ENCODE peak calls at places on chromosome 15, in nine cellular contexts. R is choroid plexus epithelial cell, B is foreskin fibroblast, H is heart right ventricle, U is GM20000, W is neural progenitor cell, D is mucosa of descending colon, E is A549, I is neural crest cell. V is an unnamed sample.

GRCh38 chr15:48132874-48133273 is 12.1 kb downstream of the SLC24A5 start:
- DNase-seq in R (no peak), B (no peak), H (no peak), U (no peak), W (no peak), D (no peak), E (no peak), I (no peak), V (no peak)

GRCh38 chr15:73873889-73874511 is 636 bp downstream of the TBC1D21 start:
- DNase-seq in R (peak), B (peak), H (no peak), U (peak), W (peak), D (peak), E (peak), I (peak), V (peak)

GRCh38 chr15:45604321-45604720 is 17.1 kb downstream of the BLOC1S6 start:
- DNase-seq in R (no peak), B (no peak), H (no peak), U (no peak), W (no peak), D (no peak), E (no peak), I (no peak), V (no peak)

GRCh38 chr15:74414081-74414580 is 19.6 kb downstream of the SEMA7A start:
- DNase-seq in R (no peak), B (no peak), H (no peak), U (no peak), W (no peak), D (no peak), E (no peak), I (no peak), V (no peak)

GRCh38 chr15:74040115-74040850 is 42.1 kb downstream of the GOLGA6A start:
- DNase-seq in R (peak), B (peak), H (peak), U (no peak), W (peak), D (peak), E (peak), I (no peak), V (no peak)

GRCh38 chr15:57028176-57028575 is 109.7 kb downstream of the TCF12 start:
- DNase-seq in R (no peak), B (no peak), H (no peak), U (no peak), W (no peak), D (no peak), E (no peak), I (no peak), V (no peak)

GRCh38 chr15:76012021-76012551 is at the start of gene NRG4:
- DNase-seq in R (peak), B (peak), H (no peak), U (no peak), W (no peak), D (peak), E (peak), I (no peak), V (no peak)

GRCh38 chr15:100852630-100853029 is 27.0 kb upstream of the ALDH1A3 start:
- DNase-seq in R (no peak), B (no peak), H (no peak), U (no peak), W (no peak), D (no peak), E (no peak), I (no peak), V (no peak)

GRCh38 chr15:65184305-65184943 is 718 bp downstream of the CLPX start:
- DNase-seq in R (peak), B (peak), H (peak), U (peak), W (peak), D (peak), E (peak), I (peak), V (no peak)

GRCh38 chr15:90379263-90379662 is 8.8 kb upstream of the IQGAP1 start:
- DNase-seq in R (no peak), B (no peak), H (no peak), U (no peak), W (no peak), D (no peak), E (no peak), I (no peak), V (no peak)

GRCh38 chr15:88580532-88580931 is 34.1 kb upstream of the DET1 start:
- DNase-seq in R (no peak), B (no peak), H (no peak), U (no peak), W (no peak), D (no peak), E (no peak), I (no peak), V (no peak)

GRCh38 chr15:82585072-82585471 is 44.8 kb upstream of the RPS17 start:
- DNase-seq in R (peak), B (peak), H (no peak), U (no peak), W (no peak), D (no peak), E (no peak), I (no peak), V (no peak)

GRCh38 chr15:96463376-96463775 is 132.9 kb downstream of the NR2F2 start:
- DNase-seq in R (no peak), B (no peak), H (no peak), U (no peak), W (no peak), D (no peak), E (no peak), I (no peak), V (no peak)

GRCh38 chr15:79035111-79035601 is 55.4 kb downstream of the RASGRF1 start:
- DNase-seq in R (peak), B (peak), H (no peak), U (peak), W (peak), D (no peak), E (no peak), I (no peak), V (no peak)

GRCh38 chr15:74402873-74403589 is 30.7 kb downstream of the SEMA7A start:
- DNase-seq in R (no peak), B (no peak), H (peak), U (peak), W (no peak), D (peak), E (no peak), I (no peak), V (no peak)

GRCh38 chr15:96064351-96064756 is 266.1 kb upstream of the NR2F2 start:
- DNase-seq in R (peak), B (peak), H (no peak), U (no peak), W (no peak), D (no peak), E (peak), I (no peak), V (peak)

GRCh38 chr15:64024172-64025050 is 21.9 kb downstream of the DAPK2 start:
- DNase-seq in R (peak), B (peak), H (no peak), U (no peak), W (no peak), D (no peak), E (peak), I (no peak), V (no peak)

GRCh38 chr15:66661432-66662096 is 40.5 kb upstream of the SMAD6 start:
- DNase-seq in R (no peak), B (no peak), H (peak), U (no peak), W (no peak), D (no peak), E (no peak), I (no peak), V (no peak)

GRCh38 chr15:59539799-59540198 is 71.8 kb upstream of the GCNT3 start:
- DNase-seq in R (peak), B (peak), H (no peak), U (no peak), W (no peak), D (peak), E (peak), I (no peak), V (no peak)

GRCh38 chr15:64461577-64462162 is 1.3 kb downstream of the ZNF609 start:
- DNase-seq in R (peak), B (peak), H (peak), U (peak), W (peak), D (peak), E (peak), I (peak), V (no peak)

GRCh38 chr15:75349851-75350588 is 3.2 kb downstream of the NEIL1 start:
- DNase-seq in R (no peak), B (no peak), H (no peak), U (peak), W (no peak), D (peak), E (no peak), I (no peak), V (no peak)

GRCh38 chr15:85452436-85452835 is 72.0 kb downstream of the AKAP13 start:
- DNase-seq in R (no peak), B (no peak), H (no peak), U (no peak), W (no peak), D (no peak), E (no peak), I (no peak), V (no peak)

GRCh38 chr15:57031605-57032004 is 113.2 kb downstream of the TCF12 start:
- DNase-seq in R (peak), B (peak), H (peak), U (peak), W (no peak), D (peak), E (peak), I (no peak), V (peak)

GRCh38 chr15:54850101-54850500 is 346.6 kb downstream of the RSL24D1 start:
- DNase-seq in R (no peak), B (no peak), H (no peak), U (no peak), W (no peak), D (no peak), E (no peak), I (no peak), V (no peak)

GRCh38 chr15:79015416-79015815 is 70.6 kb upstream of the CTSH start:
- DNase-seq in R (no peak), B (no peak), H (no peak), U (no peak), W (no peak), D (no peak), E (no peak), I (no peak), V (no peak)

GRCh38 chr15:91471410-91471993 is 371.4 kb downstream of the SV2B start:
- DNase-seq in R (no peak), B (no peak), H (no peak), U (no peak), W (no peak), D (no peak), E (no peak), I (no peak), V (no peak)

GRCh38 chr15:65207280-65207679 is 4.0 kb downstream of the CILP start:
- DNase-seq in R (no peak), B (no peak), H (no peak), U (no peak), W (no peak), D (no peak), E (no peak), I (no peak), V (no peak)

GRCh38 chr15:67120839-67121540 is 55.6 kb downstream of the SMAD3 start:
- DNase-seq in R (peak), B (peak), H (peak), U (peak), W (no peak), D (peak), E (peak), I (no peak), V (no peak)

GRCh38 chr15:80367094-80367493 is 37.1 kb upstream of the ARNT2 start:
- DNase-seq in R (peak), B (peak), H (no peak), U (no peak), W (peak), D (peak), E (peak), I (peak), V (no peak)

GRCh38 chr15:45642203-45642932 is 7.5 kb downstream of the SQOR start:
- DNase-seq in R (peak), B (peak), H (no peak), U (no peak), W (no peak), D (no peak), E (no peak), I (no peak), V (no peak)

GRCh38 chr15:45169608-45170480 is 17.9 kb downstream of the SHF start:
- DNase-seq in R (no peak), B (no peak), H (no peak), U (no peak), W (no peak), D (no peak), E (no peak), I (no peak), V (no peak)

GRCh38 chr15:72782993-72783562 is 480 bp downstream of the ADPGK start:
- DNase-seq in R (peak), B (no peak), H (peak), U (peak), W (no peak), D (peak), E (no peak), I (no peak), V (no peak)

GRCh38 chr15:61050844-61051569 is 178.1 kb downstream of the RORA start:
- DNase-seq in R (peak), B (no peak), H (no peak), U (no peak), W (peak), D (no peak), E (no peak), I (no peak), V (no peak)

GRCh38 chr15:55859681-55860080 is 116.7 kb upstream of the PRTG start:
- DNase-seq in R (peak), B (no peak), H (no peak), U (no peak), W (no peak), D (no peak), E (no peak), I (no peak), V (no peak)

GRCh38 chr15:66565141-66565595 is 630 bp downstream of the LCTL start:
- DNase-seq in R (no peak), B (no peak), H (no peak), U (no peak), W (peak), D (no peak), E (no peak), I (no peak), V (no peak)

GRCh38 chr15:64703632-64703959 is 71.8 kb downstream of the RBPMS2 start:
- DNase-seq in R (no peak), B (no peak), H (no peak), U (no peak), W (no peak), D (no peak), E (no peak), I (no peak), V (no peak)

GRCh38 chr15:101027273-101027901 is 108.2 kb downstream of the LRRK1 start:
- DNase-seq in R (no peak), B (no peak), H (peak), U (no peak), W (no peak), D (no peak), E (no peak), I (no peak), V (no peak)

GRCh38 chr15:84023636-84024035 is 211.9 kb upstream of the GOLGA6L4 start:
- DNase-seq in R (peak), B (peak), H (peak), U (peak), W (peak), D (peak), E (peak), I (peak), V (no peak)
- TF ChIP-seq CTCF in R (peak), B (peak), H (peak), U (peak), W (peak), D (no peak), E (peak), I (peak), V (peak)

GRCh38 chr15:41651373-41651772 is 8.8 kb upstream of the MGA start:
- DNase-seq in R (no peak), B (no peak), H (no peak), U (no peak), W (no peak), D (no peak), E (no peak), I (no peak), V (no peak)

GRCh38 chr15:41656188-41656587 is 4.0 kb upstream of the MGA start:
- DNase-seq in R (peak), B (peak), H (no peak), U (no peak), W (no peak), D (no peak), E (no peak), I (no peak), V (no peak)

GRCh38 chr15:41650806-41651205 is 9.4 kb upstream of the MGA start:
- DNase-seq in R (no peak), B (no peak), H (no peak), U (no peak), W (no peak), D (no peak), E (no peak), I (no peak), V (no peak)

GRCh38 chr15:41655716-41656115 is 4.5 kb upstream of the MGA start:
- DNase-seq in R (peak), B (peak), H (no peak), U (no peak), W (no peak), D (no peak), E (no peak), I (no peak), V (no peak)

DNA sequence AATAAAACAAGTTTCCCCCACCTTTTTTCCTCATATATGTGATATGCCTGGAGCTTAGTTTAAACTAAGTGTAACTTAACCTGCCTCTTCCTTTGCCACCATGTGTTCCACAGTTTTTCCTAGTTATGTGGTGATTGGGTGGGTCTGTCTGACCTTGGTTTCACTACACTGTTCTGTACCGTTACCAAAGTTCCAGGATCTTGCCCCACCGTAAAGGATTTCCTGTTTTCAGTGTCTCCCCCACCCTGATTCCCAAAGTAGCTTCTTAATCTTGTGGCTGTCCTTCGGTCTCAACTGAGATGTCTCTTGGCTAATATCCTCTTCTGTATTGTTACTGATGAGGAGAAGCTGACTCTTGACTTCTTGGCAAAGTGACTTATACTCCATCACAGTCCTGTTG is 6.4 kb upstream of the MGA start:
- DNase-seq in R (no peak), B (no peak), H (no peak), U (no peak), W (no peak), D (no peak), E (no peak), I (no peak), V (no peak)
- TF ChIP-seq CTCF in R (no peak), B (no peak), H (no peak), U (no peak), W (no peak), D (no peak), E (no peak), I (no peak), V (no peak)

GRCh38 chr15:38854506-38854905 is 289.9 kb upstream of the RASGRP1 start:
- DNase-seq in R (no peak), B (no peak), H (no peak), U (no peak), W (no peak), D (no peak), E (no peak), I (no peak), V (no peak)

GRCh38 chr15:38857814-38858213 is 293.2 kb upstream of the RASGRP1 start:
- DNase-seq in R (no peak), B (no peak), H (no peak), U (no peak), W (no peak), D (no peak), E (no peak), I (no peak), V (no peak)

GRCh38 chr15:38859574-38859973 is 295.0 kb upstream of the RASGRP1 start:
- DNase-seq in R (no peak), B (no peak), H (no peak), U (no peak), W (no peak), D (no peak), E (no peak), I (no peak), V (no peak)

DNA sequence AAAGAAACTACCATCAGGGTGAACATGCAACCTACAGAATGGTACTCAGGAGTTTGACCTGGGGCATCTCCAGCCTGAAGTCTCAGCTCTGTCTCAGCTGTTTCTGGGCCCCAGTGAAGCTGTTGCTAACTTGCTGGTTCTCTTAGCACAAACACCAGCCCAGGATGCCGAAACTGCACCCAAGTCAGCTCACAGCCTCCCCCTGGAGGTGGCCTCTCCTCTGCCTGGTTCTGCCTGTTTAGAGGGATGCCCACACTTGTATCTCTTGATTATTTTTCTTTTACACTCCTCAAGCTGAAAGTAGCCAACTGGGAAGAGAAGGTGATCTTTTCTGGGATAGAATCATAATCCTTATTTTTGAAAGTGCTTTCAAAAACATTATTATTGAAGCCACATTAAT is 289.0 kb upstream of the RASGRP1 start:
- DNase-seq in R (peak), B (peak), H (no peak), U (peak), W (peak), D (peak), E (peak), I (peak), V (no peak)
- TF ChIP-seq CTCF in R (peak), B (peak), H (no peak), U (peak), W (peak), D (no peak), E (no peak), I (peak), V (peak)

DNA sequence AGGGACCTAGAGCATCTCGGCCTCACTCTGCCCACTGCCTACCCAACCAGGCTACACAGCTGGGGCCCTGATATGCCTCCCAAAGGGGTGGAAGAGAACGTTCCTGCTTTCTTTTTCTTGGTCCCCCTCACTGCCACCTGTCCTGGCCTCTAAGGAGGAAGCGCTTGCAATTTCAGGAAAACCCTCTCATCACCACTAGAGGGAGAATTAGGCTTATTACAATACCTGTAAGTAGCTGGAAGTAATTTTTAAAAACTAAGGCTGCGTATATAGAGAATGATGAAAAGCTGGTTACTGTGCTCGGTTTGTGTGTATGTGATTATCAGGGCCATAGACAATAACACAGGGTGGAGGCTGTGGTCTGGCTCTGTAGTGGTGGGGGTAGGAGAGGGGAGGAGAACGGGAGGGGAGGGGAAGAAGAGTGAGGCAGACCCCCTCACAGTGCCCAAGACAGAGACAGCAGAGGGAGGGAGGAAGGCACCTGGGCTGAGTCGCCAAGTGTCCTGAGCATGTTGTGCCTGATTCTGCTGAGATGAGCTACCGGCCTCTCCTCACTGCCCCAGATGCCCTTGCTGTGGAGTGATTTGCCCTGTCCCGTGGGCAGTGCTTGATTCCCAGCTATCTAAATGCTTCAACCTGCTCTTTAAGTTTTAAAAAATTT is 3.3 kb downstream of the GABRG3 start:
- DNase-seq in R (peak), B (peak), H (no peak), U (no peak), W (peak), D (no peak), E (peak), I (no peak), V (peak)
- TF ChIP-seq CTCF in R (peak), B (peak), H (no peak), U (no peak), W (peak), D (no peak), E (peak), I (peak), V (peak)